ENCODE peak calls at places on chromosomes 2 and 18, in six cellular contexts. C is osteocyte; P is stimulated activated CD4-positive, alpha-beta T cell treated with anti-CD3 and anti-CD28 coated beads, Interleukin-1b, Interleukin-23, amount 100 ng/mL, for 4 hours; L is H54; A is left lobe of liver; N is activated T-helper 9 cell treated with anti-CD3 and anti-CD28 coated beads, Interleukin-2, amount 50 U/mL, for 16 hours. K is an unnamed sample.

GRCh38 chr2:134670955-134671354 is 47.8 kb downstream of the TMEM163 start:
- DNase-seq in C (peak), P (no peak), L (no peak), A (no peak), N (no peak), K (no peak)

GRCh38 chr2:145304501-145304900 is 784.6 kb upstream of the ZEB2 start:
- DNase-seq in C (no peak), P (no peak), L (no peak), A (no peak), N (no peak), K (no peak)

GRCh38 chr2:238238766-238239551 is 879 bp downstream of the HES6 start:
- DNase-seq in C (no peak), P (no peak), L (no peak), A (no peak), N (peak), K (no peak)

GRCh38 chr2:60410458-60411146 is 142.9 kb downstream of the BCL11A start:
- DNase-seq in C (no peak), P (no peak), L (no peak), A (no peak), N (no peak), K (no peak)

GRCh38 chr2:172101707-172102158 is 967 bp downstream of the DLX2 start:
- DNase-seq in C (no peak), P (no peak), L (no peak), A (no peak), N (no peak), K (no peak)

GRCh38 chr2:128681351-128681906 is 362.8 kb upstream of the HS6ST1 start:
- DNase-seq in C (peak), P (no peak), L (no peak), A (peak), N (no peak), K (no peak)

GRCh38 chr2:215712219-215712849 is 276.5 kb upstream of the FN1 start:
- DNase-seq in C (no peak), P (no peak), L (no peak), A (no peak), N (no peak), K (no peak)

GRCh38 chr2:205868773-205869333 is 186.6 kb downstream of the NRP2 start:
- DNase-seq in C (no peak), P (no peak), L (peak), A (no peak), N (no peak), K (no peak)

GRCh38 chr2:36184848-36185247 is 170.7 kb upstream of the CRIM1 start:
- DNase-seq in C (no peak), P (no peak), L (no peak), A (no peak), N (no peak), K (no peak)

GRCh38 chr2:219500135-219500534 is 1.4 kb downstream of the GMPPA start:
- DNase-seq in C (no peak), P (no peak), L (no peak), A (no peak), N (no peak), K (no peak)

GRCh38 chr2:20149703-20150030 is 75.3 kb downstream of the SDC1 start:
- DNase-seq in C (no peak), P (no peak), L (no peak), A (no peak), N (no peak), K (no peak)

GRCh38 chr18:37419272-37419671 is 146.3 kb downstream of the CELF4 start:
- DNase-seq in C (no peak), P (no peak), L (peak), A (no peak), N (no peak), K (no peak)

GRCh38 chr2:181683518-181684453 is 3.5 kb upstream of the NEUROD1 start:
- DNase-seq in C (no peak), P (no peak), L (peak), A (no peak), N (no peak), K (peak)

GRCh38 chr2:219820767-219821166 is 193.3 kb downstream of the SLC4A3 start:
- DNase-seq in C (no peak), P (no peak), L (no peak), A (no peak), N (no peak), K (no peak)

GRCh38 chr2:164840458-164840929 is 1.1 kb downstream of the COBLL1 start:
- DNase-seq in C (no peak), P (no peak), L (no peak), A (peak), N (no peak), K (no peak)

GRCh38 chr2:64275174-64275466 is 130.9 kb upstream of the PELI1 start:
- DNase-seq in C (no peak), P (no peak), L (no peak), A (no peak), N (no peak), K (no peak)

GRCh38 chr2:238137885-238138284 is 583 bp upstream of the KLHL30 start:
- DNase-seq in C (no peak), P (no peak), L (no peak), A (no peak), N (no peak), K (no peak)

GRCh38 chr2:174750923-174751441 is 13.3 kb downstream of the CHRNA1 start:
- DNase-seq in C (no peak), P (no peak), L (no peak), A (no peak), N (peak), K (no peak)

GRCh38 chr2:36966370-36967235 is at the start of gene STRN:
- DNase-seq in C (peak), P (peak), L (peak), A (peak), N (peak), K (peak)

GRCh38 chr2:236711440-236711839 is 141.8 kb downstream of the ACKR3 start:
- DNase-seq in C (no peak), P (no peak), L (peak), A (no peak), N (no peak), K (no peak)

GRCh38 chr2:11092693-11093335 is 62.5 kb upstream of the SLC66A3 start:
- DNase-seq in C (peak), P (no peak), L (no peak), A (no peak), N (no peak), K (no peak)

GRCh38 chr18:35611518-35611917 is 30.0 kb downstream of the GALNT1 start:
- DNase-seq in C (no peak), P (no peak), L (no peak), A (no peak), N (no peak), K (no peak)

GRCh38 chr2:213806125-213806726 is 522.0 kb downstream of the SPAG16 start:
- DNase-seq in C (no peak), P (no peak), L (no peak), A (no peak), N (no peak), K (no peak)

GRCh38 chr2:74576151-74576755 is 21.7 kb downstream of the DOK1 start:
- DNase-seq in C (no peak), P (no peak), L (no peak), A (no peak), N (no peak), K (no peak)

GRCh38 chr2:185990861-185991525 is 252.4 kb downstream of the FSIP2 start:
- DNase-seq in C (no peak), P (no peak), L (no peak), A (no peak), N (no peak), K (no peak)

GRCh38 chr2:182077023-182077422 is 91.4 kb downstream of the PPP1R1C start:
- DNase-seq in C (no peak), P (no peak), L (no peak), A (no peak), N (no peak), K (no peak)

GRCh38 chr2:142865924-142866323 is 11.5 kb upstream of the KYNU start:
- DNase-seq in C (no peak), P (no peak), L (no peak), A (no peak), N (no peak), K (no peak)

GRCh38 chr2:29241955-29242565 is 126.8 kb downstream of the CLIP4 start:
- DNase-seq in C (no peak), P (no peak), L (no peak), A (no peak), N (no peak), K (no peak)

GRCh38 chr2:231118122-231118942 is 6.5 kb downstream of the HTR2B start:
- DNase-seq in C (no peak), P (no peak), L (no peak), A (no peak), N (no peak), K (no peak)

GRCh38 chr2:64479259-64480198 is 25.6 kb downstream of the LGALSL start:
- DNase-seq in C (no peak), P (no peak), L (no peak), A (no peak), N (no peak), K (no peak)

GRCh38 chr2:95319481-95320343 is 22.6 kb downstream of the KCNIP3 start:
- DNase-seq in C (no peak), P (no peak), L (no peak), A (no peak), N (no peak), K (no peak)

GRCh38 chr18:48750485-48751175 is 200.1 kb downstream of the SMAD7 start:
- DNase-seq in C (no peak), P (no peak), L (no peak), A (no peak), N (no peak), K (no peak)

GRCh38 chr18:28594034-28594433 is 417.1 kb upstream of the CDH2 start:
- DNase-seq in C (no peak), P (no peak), L (no peak), A (no peak), N (no peak), K (no peak)